ENCODE peak calls at places on chromosomes 2 and 18, in four cellular contexts. One of them, this sample, is unnamed.

GRCh38 chr2:127762846-127763245 is 48.1 kb downstream of the WDR33 start:
- DNase-seq in epithelial cell of esophagus: no peak
- DNase-seq in Right ventricle myocardium inferior: no peak
- DNase-seq in Calu3: no peak
- DNase-seq in this sample: no peak

GRCh38 chr2:127640082-127641072 is 5.6 kb upstream of the GPR17 start:
- DNase-seq in epithelial cell of esophagus: no peak
- DNase-seq in Right ventricle myocardium inferior: no peak
- DNase-seq in Calu3: no peak
- DNase-seq in this sample: no peak

GRCh38 chr2:10258326-10258725 is 44.4 kb upstream of the HPCAL1 start:
- DNase-seq in epithelial cell of esophagus: no peak
- DNase-seq in Right ventricle myocardium inferior: no peak
- DNase-seq in Calu3: no peak
- DNase-seq in this sample: no peak

GRCh38 chr2:4151521-4151920 is 448.1 kb downstream of the DCDC2C start:
- DNase-seq in epithelial cell of esophagus: no peak
- DNase-seq in Right ventricle myocardium inferior: no peak
- DNase-seq in Calu3: no peak
- DNase-seq in this sample: no peak

GRCh38 chr2:104872034-104872865 is 18.3 kb downstream of the POU3F3 start:
- DNase-seq in epithelial cell of esophagus: no peak
- DNase-seq in Right ventricle myocardium inferior: no peak
- DNase-seq in Calu3: no peak
- DNase-seq in this sample: no peak

GRCh38 chr2:196544906-196545433 is 94.5 kb upstream of the CCDC150 start:
- DNase-seq in epithelial cell of esophagus: peak; percentile 4
- DNase-seq in Right ventricle myocardium inferior: no peak
- DNase-seq in Calu3: no peak
- DNase-seq in this sample: no peak

GRCh38 chr2:138787053-138787666 is 7.0 kb upstream of the NXPH2 start:
- DNase-seq in epithelial cell of esophagus: peak; percentile 53
- DNase-seq in Right ventricle myocardium inferior: no peak
- DNase-seq in Calu3: peak; percentile 34
- DNase-seq in this sample: no peak

GRCh38 chr2:37920570-37920969 is 4.5 kb upstream of the RMDN2 start:
- DNase-seq in epithelial cell of esophagus: peak; percentile 53
- DNase-seq in Right ventricle myocardium inferior: no peak
- DNase-seq in Calu3: no peak
- DNase-seq in this sample: no peak

GRCh38 chr2:32990556-32990955 is 43.8 kb downstream of the LTBP1 start:
- DNase-seq in epithelial cell of esophagus: peak; percentile 67
- DNase-seq in Right ventricle myocardium inferior: no peak
- DNase-seq in Calu3: no peak
- DNase-seq in this sample: no peak

GRCh38 chr2:145984541-145984940 is 1464.6 kb upstream of the ZEB2 start:
- DNase-seq in epithelial cell of esophagus: peak; percentile 92
- DNase-seq in Right ventricle myocardium inferior: no peak
- DNase-seq in Calu3: peak; percentile 15
- DNase-seq in this sample: no peak

GRCh38 chr2:11877764-11878163 is 131.3 kb downstream of the LPIN1 start:
- DNase-seq in epithelial cell of esophagus: no peak
- DNase-seq in Right ventricle myocardium inferior: no peak
- DNase-seq in Calu3: no peak
- DNase-seq in this sample: no peak

GRCh38 chr2:10834300-10834699 is 21.7 kb upstream of the PDIA6 start:
- DNase-seq in epithelial cell of esophagus: no peak
- DNase-seq in Right ventricle myocardium inferior: no peak
- DNase-seq in Calu3: no peak
- DNase-seq in this sample: no peak

GRCh38 chr2:240139666-240140393 is 628 bp downstream of the OTOS start:
- DNase-seq in epithelial cell of esophagus: no peak
- DNase-seq in Right ventricle myocardium inferior: peak; percentile 31
- DNase-seq in Calu3: no peak
- DNase-seq in this sample: no peak

GRCh38 chr2:33791625-33792024 is 192.5 kb upstream of the FAM98A start:
- DNase-seq in epithelial cell of esophagus: peak; percentile 54
- DNase-seq in Right ventricle myocardium inferior: no peak
- DNase-seq in Calu3: no peak
- DNase-seq in this sample: peak; percentile 33

GRCh38 chr2:155273314-155273713 is 574.8 kb downstream of the KCNJ3 start:
- DNase-seq in epithelial cell of esophagus: no peak
- DNase-seq in Right ventricle myocardium inferior: no peak
- DNase-seq in Calu3: no peak
- DNase-seq in this sample: no peak

GRCh38 chr2:43225788-43226557 is 433 bp downstream of the ZFP36L2 start:
- DNase-seq in epithelial cell of esophagus: peak; percentile 36
- DNase-seq in Right ventricle myocardium inferior: peak; percentile 90
- DNase-seq in Calu3: peak; percentile 75
- DNase-seq in this sample: peak; percentile 14

GRCh38 chr2:98476192-98476868 is 31.7 kb downstream of the INPP4A start:
- DNase-seq in epithelial cell of esophagus: peak; percentile 54
- DNase-seq in Right ventricle myocardium inferior: no peak
- DNase-seq in Calu3: no peak
- DNase-seq in this sample: no peak

GRCh38 chr18:24530630-24531111 is 70.2 kb downstream of the HRH4 start:
- DNase-seq in epithelial cell of esophagus: peak; percentile 50
- DNase-seq in Right ventricle myocardium inferior: no peak
- DNase-seq in Calu3: peak; percentile 32
- DNase-seq in this sample: no peak

GRCh38 chr2:187964742-187965141 is 326.9 kb upstream of the GULP1 start:
- DNase-seq in epithelial cell of esophagus: peak; percentile 80
- DNase-seq in Right ventricle myocardium inferior: no peak
- DNase-seq in Calu3: no peak
- DNase-seq in this sample: no peak

GRCh38 chr2:100919316-100919715 is 82.8 kb upstream of the RPL31 start:
- DNase-seq in epithelial cell of esophagus: no peak
- DNase-seq in Right ventricle myocardium inferior: no peak
- DNase-seq in Calu3: no peak
- DNase-seq in this sample: no peak

GRCh38 chr2:80303825-80304521 is 579 bp downstream of the LRRTM1 start:
- DNase-seq in epithelial cell of esophagus: no peak
- DNase-seq in Right ventricle myocardium inferior: no peak
- DNase-seq in Calu3: no peak
- DNase-seq in this sample: no peak

GRCh38 chr2:232576995-232577394 is 26.5 kb downstream of the EIF4E2 start:
- DNase-seq in epithelial cell of esophagus: peak; percentile 42
- DNase-seq in Right ventricle myocardium inferior: no peak
- DNase-seq in Calu3: no peak
- DNase-seq in this sample: no peak

GRCh38 chr2:189129971-189130370 is 49.6 kb downstream of the COL5A2 start:
- DNase-seq in epithelial cell of esophagus: peak; percentile 4
- DNase-seq in Right ventricle myocardium inferior: no peak
- DNase-seq in Calu3: no peak
- DNase-seq in this sample: peak; percentile 94

GRCh38 chr2:70965506-70965905 is 12.9 kb upstream of the ANKRD53 start:
- DNase-seq in epithelial cell of esophagus: no peak
- DNase-seq in Right ventricle myocardium inferior: no peak
- DNase-seq in Calu3: no peak
- DNase-seq in this sample: no peak

GRCh38 chr2:240968731-240969624 is 29.4 kb upstream of the SNED1 start:
- DNase-seq in epithelial cell of esophagus: no peak
- DNase-seq in Right ventricle myocardium inferior: peak; percentile 75
- DNase-seq in Calu3: no peak
- DNase-seq in this sample: no peak

GRCh38 chr2:88006912-88007439 is 9.4 kb downstream of the RNU2-63P start:
- DNase-seq in epithelial cell of esophagus: no peak
- DNase-seq in Right ventricle myocardium inferior: no peak
- DNase-seq in Calu3: no peak
- DNase-seq in this sample: no peak

GRCh38 chr2:219207884-219208740 is 1.5 kb downstream of the ZFAND2B start:
- DNase-seq in epithelial cell of esophagus: peak; percentile 54
- DNase-seq in Right ventricle myocardium inferior: no peak
- DNase-seq in Calu3: no peak
- DNase-seq in this sample: no peak

GRCh38 chr2:148888003-148888501 is 13.0 kb downstream of the KIF5C start:
- DNase-seq in epithelial cell of esophagus: no peak
- DNase-seq in Right ventricle myocardium inferior: no peak
- DNase-seq in Calu3: peak; percentile 7
- DNase-seq in this sample: no peak

GRCh38 chr18:48711651-48712486 is 173.0 kb downstream of the CTIF start:
- DNase-seq in epithelial cell of esophagus: peak; percentile 25
- DNase-seq in Right ventricle myocardium inferior: no peak
- DNase-seq in Calu3: peak; percentile 27
- DNase-seq in this sample: no peak

GRCh38 chr2:83686863-83687262 is 772.2 kb downstream of the SUCLG1 start:
- DNase-seq in epithelial cell of esophagus: peak; percentile 64
- DNase-seq in Right ventricle myocardium inferior: no peak
- DNase-seq in Calu3: no peak
- DNase-seq in this sample: peak; percentile 37

GRCh38 chr2:62474173-62474572 is 31.8 kb downstream of the TMEM17 start:
- DNase-seq in epithelial cell of esophagus: no peak
- DNase-seq in Right ventricle myocardium inferior: no peak
- DNase-seq in Calu3: no peak
- DNase-seq in this sample: no peak

GRCh38 chr18:37254256-37254880 is 311.2 kb downstream of the CELF4 start:
- DNase-seq in epithelial cell of esophagus: no peak
- DNase-seq in Right ventricle myocardium inferior: no peak
- DNase-seq in Calu3: no peak
- DNase-seq in this sample: no peak

GRCh38 chr2:218074031-218074430 is 5.0 kb downstream of the RUFY4 start:
- DNase-seq in epithelial cell of esophagus: peak; percentile 10
- DNase-seq in Right ventricle myocardium inferior: peak; percentile 76
- DNase-seq in Calu3: peak; percentile 65
- DNase-seq in this sample: no peak

GRCh38 chr2:74915743-74916142 is 42.7 kb upstream of the POLE4 start:
- DNase-seq in epithelial cell of esophagus: no peak
- DNase-seq in Right ventricle myocardium inferior: no peak
- DNase-seq in Calu3: no peak
- DNase-seq in this sample: no peak